ENCODE peak calls at places on chromosomes 16 and 17, in four cellular contexts. G, Y, M and R are unnamed samples. For H3K9me3, the result is how much of the 10 kb centered on the place peaks cover.

GRCh38 chr17:49187301-49187700 is 23.1 kb downstream of the GNGT2 start:
- DNase-seq in G (no peak), Y (no peak), M (no peak), R (no peak)

GRCh38 chr17:30378191-30378796 is 433 bp upstream of the CPD start:
- DNase-seq in G (peak), Y (no peak), M (peak), R (no peak)

GRCh38 chr16:57949013-57949412 is 21.9 kb downstream of the CNGB1 start:
- DNase-seq in G (no peak), Y (no peak), M (no peak), R (no peak)

GRCh38 chr16:86391987-86392386 is 118.3 kb upstream of the FOXF1 start:
- DNase-seq in G (no peak), Y (peak), M (no peak), R (peak)

GRCh38 chr17:40415390-40415789 is 2.3 kb downstream of the TOP2A start:
- DNase-seq in G (no peak), Y (peak), M (no peak), R (no peak)

GRCh38 chr17:38550661-38551060 is 55.1 kb downstream of the SRCIN1 start:
- DNase-seq in G (no peak), Y (peak), M (no peak), R (peak)

GRCh38 chr17:42120161-42121065 is 754 bp downstream of the KAT2A start:
- DNase-seq in G (no peak), Y (no peak), M (peak), R (peak)

GRCh38 chr16:89197633-89198416 is 2.5 kb downstream of the SLC22A31 start:
- DNase-seq in G (no peak), Y (no peak), M (no peak), R (no peak)

GRCh38 chr16:62079236-62079635 is 43.0 kb upstream of the CDH8 start:
- DNase-seq in G (no peak), Y (peak), M (no peak), R (no peak)
- H3K4me3 ChIP-seq in G (no peak), Y (no peak), M (no peak), R (no peak)

DNA sequence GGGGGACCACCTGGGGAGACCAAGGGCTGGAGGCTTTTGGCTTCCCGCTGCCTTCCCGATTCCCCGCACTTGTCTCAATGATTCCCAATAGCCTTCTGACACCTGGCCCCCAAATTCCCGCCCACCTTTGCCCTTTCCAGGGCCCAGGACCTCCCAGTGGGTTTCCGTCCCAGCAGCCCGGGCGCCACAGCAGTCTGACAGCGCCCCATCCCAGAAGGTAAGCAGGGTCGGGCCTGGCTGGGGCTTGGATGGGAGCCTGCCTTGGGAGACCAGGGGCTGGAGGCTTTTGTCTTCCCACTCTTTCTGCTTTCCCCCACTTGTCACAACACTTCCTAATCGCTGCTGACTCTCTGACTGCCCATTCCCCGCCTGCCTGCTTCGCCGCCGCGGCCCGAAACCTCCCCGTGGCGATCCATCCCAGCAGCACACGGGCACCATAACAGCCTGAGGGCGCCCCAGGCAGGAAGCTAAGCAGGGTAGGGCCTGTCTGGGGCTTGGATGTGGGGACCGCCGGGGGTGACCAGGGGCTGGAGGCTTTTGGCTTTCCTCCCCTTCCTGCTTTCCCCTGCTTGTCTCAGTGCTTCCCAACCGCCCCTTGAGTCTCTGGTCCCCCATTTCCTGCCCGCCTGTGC is 2289.3 kb downstream of the TP53TG3F start:
- DNase-seq in G (no peak), Y (no peak), M (no peak), R (no peak)
- H3K9me3 ChIP-seq in G (under half), Y (under half), M (half or more), R (under half)

DNA sequence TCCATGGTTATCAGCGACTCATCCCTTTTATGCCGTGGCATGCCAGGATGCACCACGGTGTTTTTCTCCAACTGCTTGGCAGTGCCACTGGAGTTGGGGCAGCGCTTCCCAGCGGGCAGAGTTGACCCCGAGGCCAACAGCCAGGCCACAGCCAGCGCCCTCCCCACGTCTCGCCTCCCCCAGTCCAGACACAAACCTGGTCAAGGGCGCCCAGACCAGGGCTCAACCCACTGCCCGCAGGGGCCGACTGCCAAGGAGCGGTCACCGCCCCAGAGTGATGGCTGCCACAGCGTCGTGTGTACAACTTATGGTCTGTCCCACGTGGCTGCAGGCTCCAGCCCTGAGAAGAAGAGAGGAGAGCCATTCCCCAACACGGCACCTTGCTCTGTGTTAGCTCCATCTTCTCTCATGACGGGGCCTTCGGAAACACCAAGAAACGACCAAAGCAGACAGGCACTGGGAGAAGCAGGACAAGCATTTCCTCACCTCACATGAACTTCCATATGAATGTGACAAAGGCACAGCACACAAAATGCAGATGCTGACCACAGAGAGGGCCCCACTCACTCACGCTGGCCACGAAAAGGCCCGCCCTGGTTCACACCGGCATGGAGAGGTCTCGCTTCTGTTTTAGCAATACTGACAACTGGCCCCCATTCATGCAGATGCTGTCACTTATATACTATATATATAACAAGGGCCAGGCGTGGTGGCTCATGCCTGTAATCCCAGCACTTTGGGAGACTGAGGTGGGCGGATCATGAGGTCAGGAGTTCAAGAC is 27.0 kb downstream of the AXIN1 start:
- DNase-seq in G (no peak), Y (no peak), M (no peak), R (no peak)
- H3K4me3 ChIP-seq in G (peak), Y (no peak), M (no peak), R (no peak)

GRCh38 chr17:22484826-22485225 is 792.5 kb downstream of the KCNJ18 start:
- DNase-seq in G (no peak), Y (no peak), M (no peak), R (no peak)
- H3K9me3 ChIP-seq in G (under half), Y (under half), M (half or more), R (under half)